ENCODE peak calls at places on chromosome 2, in nine cellular contexts. S is Kasumi-1, A is renal cortical epithelial cell, R is HTR-8/SVneo, H is ureter, C is HCEC 1CT, P is HEK293T, G is RWPE1, O is mesothelial cell of epicardium. Y is an unnamed sample.

GRCh38 chr2:204828191-204828590 is 282.9 kb downstream of the PARD3B start:
- DNase-seq in S (no peak), A (peak; percentile 84), R (no peak), H (no peak), C (no peak), P (no peak), G (no peak), O (no peak), Y (no peak)

GRCh38 chr2:15178946-15179345 is 382.2 kb downstream of the NBAS start:
- DNase-seq in S (no peak), A (no peak), R (no peak), H (no peak), C (no peak), P (no peak), G (no peak), O (no peak), Y (no peak)

GRCh38 chr2:185835974-185836373 is 97.4 kb downstream of the FSIP2 start:
- DNase-seq in S (peak; percentile 27), A (no peak), R (no peak), H (no peak), C (no peak), P (no peak), G (no peak), O (no peak), Y (no peak)

GRCh38 chr2:196613302-196613701 is 26.2 kb upstream of the CCDC150 start:
- DNase-seq in S (no peak), A (no peak), R (no peak), H (no peak), C (no peak), P (no peak), G (no peak), O (no peak), Y (no peak)

GRCh38 chr2:129717560-129718128 is 261.8 kb upstream of the RAB6C start:
- DNase-seq in S (no peak), A (no peak), R (no peak), H (no peak), C (no peak), P (no peak), G (no peak), O (no peak), Y (no peak)

GRCh38 chr2:152924722-152925121 is 206.3 kb downstream of the ARL6IP6 start:
- DNase-seq in S (no peak), A (peak; percentile 11), R (no peak), H (no peak), C (no peak), P (no peak), G (peak; percentile 72), O (no peak), Y (no peak)

GRCh38 chr2:128306081-128306930 is 12.4 kb downstream of the HS6ST1 start:
- DNase-seq in S (no peak), A (peak; percentile 89), R (peak; percentile 59), H (peak; percentile 91), C (peak; percentile 87), P (no peak), G (peak; percentile 91), O (no peak), Y (peak; percentile 83)

GRCh38 chr2:165401285-165401852 is 68.1 kb upstream of the CSRNP3 start:
- DNase-seq in S (peak; percentile 84), A (peak; percentile 79), R (peak; percentile 5), H (no peak), C (peak; percentile 66), P (peak; percentile 37), G (peak; percentile 20), O (no peak), Y (no peak)

GRCh38 chr2:235833971-235834620 is 334.1 kb downstream of the GBX2 start:
- DNase-seq in S (no peak), A (no peak), R (no peak), H (no peak), C (no peak), P (no peak), G (no peak), O (no peak), Y (no peak)

GRCh38 chr2:186595219-186595618 is 5.4 kb downstream of the ITGAV start:
- DNase-seq in S (no peak), A (no peak), R (no peak), H (no peak), C (peak; percentile 34), P (no peak), G (no peak), O (no peak), Y (peak; percentile 14)

GRCh38 chr2:84197901-84198300 is 261.2 kb downstream of the SUCLG1 start:
- DNase-seq in S (no peak), A (no peak), R (no peak), H (no peak), C (no peak), P (no peak), G (no peak), O (no peak), Y (no peak)

GRCh38 chr2:227888289-227888688 is 16.9 kb downstream of the DAW1 start:
- DNase-seq in S (no peak), A (no peak), R (no peak), H (no peak), C (no peak), P (no peak), G (no peak), O (no peak), Y (no peak)

GRCh38 chr2:5121677-5122076 is 570.5 kb upstream of the SOX11 start:
- DNase-seq in S (no peak), A (no peak), R (no peak), H (no peak), C (no peak), P (peak; percentile 16), G (no peak), O (no peak), Y (no peak)

GRCh38 chr2:73982140-73982617 is 2.5 kb upstream of the TET3 start:
- DNase-seq in S (no peak), A (no peak), R (no peak), H (no peak), C (peak; percentile 45), P (no peak), G (peak; percentile 78), O (no peak), Y (peak; percentile 58)

GRCh38 chr2:207930747-207931146 is 94.6 kb downstream of the PLEKHM3 start:
- DNase-seq in S (no peak), A (peak; percentile 29), R (no peak), H (no peak), C (no peak), P (peak; percentile 62), G (peak; percentile 59), O (no peak), Y (no peak)

GRCh38 chr2:217466799-217467198 is 536.0 kb downstream of the TNS1 start:
- DNase-seq in S (no peak), A (peak; percentile 86), R (no peak), H (no peak), C (no peak), P (no peak), G (no peak), O (no peak), Y (no peak)

GRCh38 chr2:6917071-6917760 is at the start of gene RNF144A:
- DNase-seq in S (peak; percentile 37), A (no peak), R (peak; percentile 10), H (no peak), C (no peak), P (peak; percentile 90), G (peak; percentile 64), O (peak; percentile 88), Y (peak; percentile 71)

GRCh38 chr2:47501374-47502200 is 98.6 kb downstream of the MSH2 start:
- DNase-seq in S (no peak), A (peak; percentile 73), R (no peak), H (no peak), C (peak; percentile 75), P (no peak), G (peak; percentile 15), O (no peak), Y (no peak)